ENCODE peak calls at places on chromosomes 11 and 22, in four cellular contexts. B is Caco-2, W is uterus, V is A172. J is an unnamed sample.
A peak's percentile ranks its signal among the peaks of the same experiment; 100 is the strongest.

GRCh38 chr11:8709777-8710176 is 27.2 kb downstream of the RPL27A start:
- DNase-seq in B (no peak), W (no peak), V (no peak), J (no peak)

GRCh38 chr22:44212936-44213335 is 32.2 kb downstream of the PARVG start:
- DNase-seq in B (no peak), W (no peak), V (no peak), J (no peak)

GRCh38 chr22:50112151-50113118 is 22.6 kb downstream of the MOV10L1 start:
- DNase-seq in B (no peak), W (no peak), V (peak; percentile 63), J (peak; percentile 25)

GRCh38 chr22:32660292-32660691 is 141.2 kb upstream of the TIMP3 start:
- DNase-seq in B (peak; percentile 77), W (peak; percentile 66), V (peak; percentile 54), J (peak; percentile 16)

GRCh38 chr11:67390947-67391303 is 861 bp upstream of the RAD9A start:
- DNase-seq in B (no peak), W (no peak), V (no peak), J (no peak)

GRCh38 chr11:63843042-63843441 is 4.1 kb downstream of the MARK2 start:
- DNase-seq in B (no peak), W (no peak), V (no peak), J (no peak)

GRCh38 chr11:118930152-118930712 is 4.5 kb upstream of the BCL9L start:
- DNase-seq in B (peak; percentile 100), W (peak; percentile 91), V (peak; percentile 56), J (peak; percentile 100)

GRCh38 chr11:1928891-1929541 is 9.5 kb downstream of the TNNT3 start:
- DNase-seq in B (peak; percentile 24), W (peak; percentile 20), V (no peak), J (no peak)

GRCh38 chr22:49663823-49664222 is 163.8 kb downstream of the BRD1 start:
- DNase-seq in B (no peak), W (no peak), V (no peak), J (no peak)

GRCh38 chr11:11993814-11994213 is 14.6 kb downstream of the DKK3 start:
- DNase-seq in B (no peak), W (no peak), V (peak; percentile 93), J (peak; percentile 90)

GRCh38 chr22:22432479-22432878 is 76.1 kb downstream of the ZNF280B start:
- DNase-seq in B (no peak), W (no peak), V (no peak), J (no peak)

GRCh38 chr22:40593460-40594273 is 42.9 kb downstream of the MRTFA start:
- DNase-seq in B (no peak), W (no peak), V (no peak), J (no peak)

GRCh38 chr11:124667601-124668000 is 5.9 kb downstream of the SIAE start:
- DNase-seq in B (no peak), W (no peak), V (no peak), J (no peak)

GRCh38 chr11:65536412-65537295 is 11.8 kb downstream of the SCYL1 start:
- DNase-seq in B (no peak), W (no peak), V (no peak), J (no peak)

GRCh38 chr11:63698976-63699733 is 17.9 kb downstream of the RTN3 start:
- DNase-seq in B (no peak), W (no peak), V (no peak), J (no peak)

GRCh38 chr11:46315033-46315738 is 32.1 kb upstream of the DGKZ start:
- DNase-seq in B (peak; percentile 87), W (peak; percentile 58), V (peak; percentile 85), J (peak; percentile 89)

GRCh38 chr11:72220696-72221363 is 3.7 kb upstream of the INPPL1 start:
- DNase-seq in B (peak; percentile 33), W (no peak), V (no peak), J (no peak)

GRCh38 chr11:47201015-47201414 is 13.8 kb upstream of the DDB2 start:
- DNase-seq in B (no peak), W (no peak), V (no peak), J (no peak)

GRCh38 chr11:46392421-46393230 is 1.1 kb upstream of the CHRM4 start:
- DNase-seq in B (peak; percentile 89), W (peak; percentile 86), V (peak; percentile 74), J (peak; percentile 66)

GRCh38 chr22:30307026-30307574 is 17.8 kb upstream of the CASTOR1 start:
- DNase-seq in B (no peak), W (no peak), V (no peak), J (no peak)

GRCh38 chr22:42990131-42990838 is 24.7 kb downstream of the PACSIN2 start:
- DNase-seq in B (no peak), W (no peak), V (peak; percentile 77), J (peak; percentile 86)

GRCh38 chr11:13094930-13095687 is 86.0 kb downstream of the RASSF10 start:
- DNase-seq in B (no peak), W (no peak), V (no peak), J (peak; percentile 48)

GRCh38 chr22:41831828-41832552 is 915 bp upstream of the SREBF2 start:
- DNase-seq in B (no peak), W (no peak), V (no peak), J (no peak)

GRCh38 chr22:19062139-19062789 is 59.9 kb downstream of the DGCR2 start:
- DNase-seq in B (no peak), W (no peak), V (no peak), J (peak; percentile 1)

GRCh38 chr22:19709063-19709769 is 5.1 kb upstream of the SEPTIN5 start:
- DNase-seq in B (no peak), W (peak; percentile 71), V (no peak), J (no peak)

GRCh38 chr11:22244986-22245592 is 52.2 kb downstream of the ANO5 start:
- DNase-seq in B (peak; percentile 41), W (no peak), V (peak; percentile 28), J (peak; percentile 50)

GRCh38 chr11:18731427-18731826 is 5.4 kb upstream of the IGSF22 start:
- DNase-seq in B (no peak), W (no peak), V (no peak), J (no peak)

GRCh38 chr11:57379732-57380131 is 1.2 kb downstream of the PRG3 start:
- DNase-seq in B (peak; percentile 54), W (no peak), V (peak; percentile 19), J (peak; percentile 65)

GRCh38 chr11:127873478-127873877 is 713.9 kb downstream of the ETS1 start:
- DNase-seq in B (no peak), W (no peak), V (no peak), J (no peak)